ENCODE peak calls at places on chromosomes 5 and 9, in seven cellular contexts. D is spleen, X is uterus, N is IMR-90, U is lung, Q is AG04450, T is left lung. H is an unnamed sample.
A peak's percentile ranks its signal among the peaks of the same experiment; 100 is the strongest.

GRCh38 chr5:173178369-173178910 is 34.1 kb downstream of the BNIP1 start:
- DNase-seq in D (no peak), X (no peak), N (no peak), U (no peak), Q (no peak), T (no peak), H (no peak)

GRCh38 chr5:7690557-7690956 is 160.4 kb downstream of the CFAP90 start:
- DNase-seq in D (no peak), X (no peak), N (no peak), U (no peak), Q (no peak), T (no peak), H (no peak)

GRCh38 chr5:443239-444151 is 519 bp downstream of the EXOC3 start:
- DNase-seq in D (peak; percentile 90), X (no peak), N (no peak), U (no peak), Q (no peak), T (no peak), H (peak; percentile 34)

GRCh38 chr5:136750507-136750906 is 385.2 kb upstream of the TRPC7 start:
- DNase-seq in D (no peak), X (no peak), N (no peak), U (no peak), Q (no peak), T (no peak), H (no peak)

GRCh38 chr5:64612349-64612961 is 77.8 kb upstream of the SHISAL2B start:
- DNase-seq in D (no peak), X (no peak), N (peak; percentile 64), U (no peak), Q (peak; percentile 16), T (no peak), H (no peak)

GRCh38 chr9:127751269-127752054 is 16.4 kb upstream of the TOR2A start:
- DNase-seq in D (no peak), X (no peak), N (no peak), U (no peak), Q (no peak), T (no peak), H (no peak)

GRCh38 chr9:129422843-129423700 is 197.8 kb downstream of the C9orf50 start:
- DNase-seq in D (peak; percentile 88), X (no peak), N (peak; percentile 22), U (no peak), Q (no peak), T (peak; percentile 54), H (no peak)

GRCh38 chr9:99105152-99106043 is 485 bp downstream of the TGFBR1 start:
- DNase-seq in D (peak; percentile 95), X (peak; percentile 67), N (peak; percentile 73), U (peak; percentile 81), Q (no peak), T (peak; percentile 89), H (peak; percentile 15)

GRCh38 chr5:95963650-95964410 is 2.2 kb upstream of the ELL2 start:
- DNase-seq in D (no peak), X (no peak), N (no peak), U (no peak), Q (no peak), T (no peak), H (no peak)

GRCh38 chr9:98807811-98808195 is 333 bp downstream of the GALNT12 start:
- DNase-seq in D (peak; percentile 80), X (no peak), N (no peak), U (no peak), Q (no peak), T (no peak), H (peak; percentile 15)

GRCh38 chr5:72041643-72042042 is 65.6 kb upstream of the MAP1B start:
- DNase-seq in D (no peak), X (no peak), N (no peak), U (no peak), Q (no peak), T (no peak), H (no peak)

GRCh38 chr9:90132866-90133265 is 509.8 kb downstream of the DIRAS2 start:
- DNase-seq in D (no peak), X (no peak), N (no peak), U (no peak), Q (no peak), T (no peak), H (no peak)

GRCh38 chr5:162456096-162456495 is 388.5 kb downstream of the GABRG2 start:
- DNase-seq in D (no peak), X (no peak), N (no peak), U (no peak), Q (no peak), T (no peak), H (no peak)

GRCh38 chr9:95512751-95513120 is 4.0 kb downstream of the PTCH1 start:
- DNase-seq in D (no peak), X (no peak), N (no peak), U (no peak), Q (no peak), T (no peak), H (no peak)

GRCh38 chr9:8895498-8896224 is 1096.1 kb upstream of the DMAC1 start:
- DNase-seq in D (no peak), X (no peak), N (peak; percentile 16), U (no peak), Q (no peak), T (no peak), H (no peak)

GRCh38 chr5:148760945-148761638 is 65.3 kb upstream of the ADRB2 start:
- DNase-seq in D (no peak), X (no peak), N (no peak), U (no peak), Q (no peak), T (no peak), H (no peak)

GRCh38 chr5:134982230-134982629 is 14.5 kb downstream of the CATSPER3 start:
- DNase-seq in D (no peak), X (no peak), N (no peak), U (no peak), Q (no peak), T (no peak), H (no peak)

GRCh38 chr5:79793722-79794121 is 104.1 kb downstream of the CMYA5 start:
- DNase-seq in D (no peak), X (no peak), N (no peak), U (no peak), Q (no peak), T (peak; percentile 45), H (no peak)

GRCh38 chr5:136686192-136686872 is 321.0 kb upstream of the TRPC7 start:
- DNase-seq in D (no peak), X (no peak), N (peak; percentile 26), U (no peak), Q (no peak), T (no peak), H (no peak)

GRCh38 chr9:94606641-94607339 is 13.2 kb upstream of the FBP2 start:
- DNase-seq in D (no peak), X (no peak), N (no peak), U (no peak), Q (no peak), T (no peak), H (no peak)

GRCh38 chr5:19018822-19019221 is 969.2 kb downstream of the CDH18 start:
- DNase-seq in D (no peak), X (no peak), N (no peak), U (no peak), Q (no peak), T (no peak), H (no peak)

GRCh38 chr5:2557435-2557834 is 194.0 kb downstream of the IRX2 start:
- DNase-seq in D (peak; percentile 46), X (no peak), N (no peak), U (no peak), Q (no peak), T (no peak), H (no peak)

GRCh38 chr5:2562036-2562435 is 189.4 kb downstream of the IRX2 start:
- DNase-seq in D (no peak), X (no peak), N (no peak), U (no peak), Q (no peak), T (no peak), H (no peak)

GRCh38 chr5:2556375-2556966 is 195.0 kb downstream of the IRX2 start:
- DNase-seq in D (no peak), X (no peak), N (no peak), U (no peak), Q (no peak), T (no peak), H (no peak)

GRCh38 chr5:2563046-2563445 is 188.4 kb downstream of the IRX2 start:
- DNase-seq in D (no peak), X (no peak), N (no peak), U (no peak), Q (no peak), T (no peak), H (no peak)

DNA sequence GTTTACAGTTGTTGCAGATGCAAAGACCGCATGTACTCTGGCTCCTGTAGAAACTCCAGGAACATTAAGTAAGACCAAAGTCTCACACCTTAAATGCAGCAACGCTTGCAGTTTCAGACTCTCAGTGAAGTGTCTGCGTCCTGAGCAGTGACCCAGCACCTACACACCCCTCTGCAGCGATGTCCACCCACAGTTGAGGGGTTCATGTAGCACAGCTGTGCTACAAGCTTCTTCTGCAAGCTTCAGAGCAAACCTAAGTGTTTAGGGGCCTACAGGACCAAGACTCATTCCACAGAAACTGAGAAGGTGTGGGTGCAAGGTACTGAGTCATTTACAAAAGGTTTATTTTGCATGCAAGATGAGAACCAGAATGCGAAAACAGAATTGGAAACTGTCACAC is 191.0 kb downstream of the IRX2 start:
- DNase-seq in D (no peak), X (no peak), N (no peak), U (peak; percentile 11), Q (no peak), T (no peak), H (no peak)
- H3K27ac ChIP-seq in D (no peak overlapping the region), X (no peak overlapping the region), N (no peak overlapping the region), U (no peak overlapping the region), Q (no peak overlapping the region), T (no peak overlapping the region), H (no peak overlapping the region)

GRCh38 chr9:136016882-136017812 is 56.0 kb upstream of the UBAC1 start:
- DNase-seq in D (peak; percentile 73), X (peak; percentile 11), N (no peak), U (peak; percentile 46), Q (no peak), T (peak; percentile 71), H (no peak)
- TF ChIP-seq CTCF in D (no peak), X (no peak), N (no peak), U (no peak), Q (no peak), T (no peak), H (no peak)

GRCh38 chr5:32522429-32523143 is 62.8 kb upstream of the SUB1 start:
- DNase-seq in D (peak; percentile 78), X (peak; percentile 48), N (peak; percentile 84), U (peak; percentile 31), Q (no peak), T (peak; percentile 66), H (no peak)
- H3K27ac ChIP-seq in D (no peak overlapping the region), X (no peak overlapping the region), N (no peak overlapping the region), U (no peak overlapping the region), Q (peak overlapping the region; percentile 21), T (no peak overlapping the region), H (no peak overlapping the region)

GRCh38 chr5:133041157-133041784 is 10.5 kb upstream of the HSPA4 start:
- DNase-seq in D (no peak), X (no peak), N (no peak), U (no peak), Q (no peak), T (no peak), H (no peak)

GRCh38 chr5:133047404-133047803 is 4.4 kb upstream of the HSPA4 start:
- DNase-seq in D (peak; percentile 78), X (no peak), N (no peak), U (no peak), Q (no peak), T (no peak), H (no peak)

GRCh38 chr5:133041910-133042309 is 9.9 kb upstream of the HSPA4 start:
- DNase-seq in D (no peak), X (no peak), N (peak; percentile 44), U (no peak), Q (no peak), T (no peak), H (no peak)
- TF ChIP-seq CTCF in D (no peak), X (no peak), N (peak; percentile 5), U (no peak), Q (peak; percentile 4), T (no peak), H (no peak)

GRCh38 chr5:54220230-54221040 is 89.9 kb downstream of the ARL15 start:
- DNase-seq in D (no peak), X (no peak), N (no peak), U (no peak), Q (no peak), T (no peak), H (no peak)
- H3K27ac ChIP-seq in D (no peak overlapping the region), X (no peak overlapping the region), N (no peak overlapping the region), U (no peak overlapping the region), Q (no peak overlapping the region), T (no peak overlapping the region), H (no peak overlapping the region)